ENCODE peak calls at places on chromosomes 6 and 20, in nine cellular contexts. O is neural progenitor cell, G is spleen, E is lung, Y is tibial artery, F is transverse colon, H is dorsolateral prefrontal cortex, L is lower lobe of right lung, A is substantia nigra. X is an unnamed sample.

GRCh38 chr20:45993197-45993951 is 15.3 kb upstream of the MMP9 start:
- DNase-seq in Y (no peak), H (no peak), L (peak), A (no peak), E (no peak), O (no peak), G (no peak), F (peak), X (no peak)

GRCh38 chr6:144315981-144316865 is 31.1 kb downstream of the UTRN start:
- DNase-seq in Y (no peak), H (no peak), O (no peak), G (no peak), A (no peak), E (no peak), L (no peak), F (no peak), X (no peak)

GRCh38 chr6:38273325-38273724 is 366.4 kb downstream of the BTBD9 start:
- DNase-seq in H (no peak), E (no peak), A (no peak), G (no peak), F (no peak), L (no peak), Y (no peak), O (peak), X (no peak)

GRCh38 chr20:32672315-32672981 is 1.3 kb downstream of the C20orf203 start:
- DNase-seq in A (no peak), G (no peak), L (no peak), O (no peak), E (no peak), Y (no peak), H (no peak), F (no peak), X (no peak)

GRCh38 chr6:131787955-131788712 is 19.7 kb upstream of the ENPP1 start:
- DNase-seq in O (peak), G (no peak), A (no peak), E (no peak), H (no peak), L (no peak), F (no peak), Y (no peak), X (no peak)

GRCh38 chr6:27893836-27894807 is 18.1 kb downstream of the OR2B2 start:
- DNase-seq in A (peak), H (peak), Y (peak), F (peak), O (peak), E (peak), L (peak), G (peak), X (peak)

GRCh38 chr6:52157301-52157930 is 28.8 kb upstream of the IL17A start:
- DNase-seq in H (no peak), F (no peak), O (no peak), L (no peak), E (no peak), Y (no peak), A (no peak), G (no peak), X (no peak)

GRCh38 chr6:21384211-21384610 is 209.3 kb upstream of the SOX4 start:
- DNase-seq in O (no peak), A (no peak), G (no peak), L (no peak), H (no peak), E (no peak), F (no peak), Y (no peak), X (no peak)

GRCh38 chr20:57593134-57593886 is 26.9 kb downstream of the ZBP1 start:
- DNase-seq in L (peak), G (peak), A (no peak), F (peak), H (no peak), O (peak), E (no peak), Y (no peak), X (no peak)

GRCh38 chr6:140576004-140576555 is 1201.6 kb upstream of the CITED2 start:
- DNase-seq in Y (no peak), E (no peak), L (no peak), H (no peak), O (no peak), F (no peak), G (no peak), A (no peak), X (no peak)

GRCh38 chr6:10962673-10963072 is 75.8 kb downstream of the SYCP2L start:
- DNase-seq in F (no peak), L (no peak), Y (no peak), O (no peak), H (no peak), G (no peak), A (no peak), E (no peak), X (no peak)

GRCh38 chr20:1995531-1996310 is 1.9 kb upstream of the PDYN start:
- DNase-seq in Y (no peak), L (no peak), E (no peak), H (no peak), G (no peak), O (no peak), A (no peak), F (no peak), X (no peak)

GRCh38 chr6:151044465-151045441 is 179.3 kb downstream of the MTHFD1L start:
- DNase-seq in E (peak), F (peak), O (peak), A (no peak), Y (peak), G (peak), L (peak), H (no peak), X (no peak)

GRCh38 chr6:163349001-163349680 is 65.4 kb upstream of the QKI start:
- DNase-seq in O (no peak), L (no peak), Y (no peak), F (no peak), A (peak), H (peak), G (no peak), E (no peak), X (peak)

GRCh38 chr6:73240730-73241129 is 15.4 kb upstream of the KHDC1L start:
- DNase-seq in A (no peak), O (no peak), L (no peak), E (no peak), G (no peak), Y (no peak), H (no peak), F (no peak), X (no peak)

GRCh38 chr20:57384486-57384885 is 6.7 kb upstream of the RBM38 start:
- DNase-seq in L (no peak), F (no peak), E (no peak), H (peak), G (peak), Y (no peak), O (no peak), A (no peak), X (no peak)

GRCh38 chr20:35826361-35826760 is 54.5 kb downstream of the PHF20 start:
- DNase-seq in O (no peak), A (no peak), G (no peak), L (no peak), E (no peak), F (no peak), Y (no peak), H (no peak), X (no peak)

GRCh38 chr6:166343157-166343502 is 785 bp upstream of the SFT2D1 start:
- DNase-seq in H (no peak), F (no peak), G (no peak), Y (no peak), L (no peak), O (no peak), E (no peak), A (no peak), X (no peak)

GRCh38 chr6:5139828-5140771 is 55.0 kb downstream of the PPP1R3G start:
- DNase-seq in O (no peak), F (no peak), A (no peak), G (no peak), E (no peak), Y (no peak), L (no peak), H (no peak), X (no peak)

GRCh38 chr6:149897015-149897697 is 757 bp downstream of the RAET1E start:
- DNase-seq in Y (peak), G (peak), E (peak), A (no peak), F (peak), H (no peak), L (peak), O (no peak), X (no peak)

GRCh38 chr6:32462609-32463008 is 22.9 kb downstream of the HLA-DRA start:
- DNase-seq in H (no peak), E (no peak), Y (no peak), O (peak), F (no peak), A (no peak), G (no peak), L (no peak), X (no peak)

GRCh38 chr20:22781869-22782268 is 197.5 kb upstream of the FOXA2 start:
- DNase-seq in O (no peak), E (no peak), G (no peak), F (no peak), Y (no peak), L (no peak), H (no peak), A (no peak), X (no peak)

GRCh38 chr20:57747889-57748456 is 38.2 kb upstream of the PMEPA1 start:
- DNase-seq in F (no peak), O (peak), H (no peak), Y (no peak), E (no peak), L (no peak), A (no peak), G (peak), X (no peak)

GRCh38 chr6:50791900-50792508 is 26.7 kb upstream of the TFAP2B start:
- DNase-seq in O (peak), H (no peak), L (no peak), E (no peak), Y (no peak), G (no peak), F (no peak), A (no peak), X (no peak)

GRCh38 chr6:27280540-27281000 is 31.5 kb downstream of the POM121L2 start:
- DNase-seq in H (no peak), O (peak), F (no peak), Y (no peak), E (no peak), G (no peak), A (no peak), L (no peak), X (no peak)

GRCh38 chr6:45791600-45792168 is 224.0 kb downstream of the CLIC5 start:
- DNase-seq in F (no peak), O (no peak), L (no peak), H (no peak), Y (no peak), G (no peak), E (no peak), A (no peak), X (no peak)

GRCh38 chr6:19911223-19911622 is 74.1 kb downstream of the ID4 start:
- DNase-seq in G (no peak), O (no peak), E (no peak), L (no peak), H (no peak), A (no peak), F (no peak), Y (no peak), X (no peak)

GRCh38 chr6:84597238-84597875 is 167.0 kb downstream of the TBX18 start:
- DNase-seq in A (no peak), E (no peak), O (no peak), L (no peak), F (no peak), G (no peak), Y (no peak), H (no peak), X (no peak)

GRCh38 chr6:53309059-53309896 is 39.5 kb downstream of the ELOVL5 start:
- DNase-seq in Y (no peak), G (no peak), E (no peak), F (peak), L (no peak), O (no peak), H (no peak), A (no peak), X (no peak)

GRCh38 chr20:64234291-64234791 is 21.2 kb upstream of the PCMTD2 start:
- DNase-seq in H (no peak), F (no peak), E (no peak), A (no peak), O (no peak), G (peak), Y (no peak), L (peak), X (no peak)

GRCh38 chr6:26122793-26123674 is 35.8 kb downstream of the HFE start:
- DNase-seq in A (peak), G (peak), H (peak), Y (peak), F (peak), E (peak), L (peak), O (peak), X (peak)

GRCh38 chr6:71197267-71197666 is 91.3 kb upstream of the OGFRL1 start:
- DNase-seq in L (no peak), O (no peak), H (no peak), A (no peak), E (no peak), G (no peak), Y (no peak), F (no peak), X (no peak)

DNA sequence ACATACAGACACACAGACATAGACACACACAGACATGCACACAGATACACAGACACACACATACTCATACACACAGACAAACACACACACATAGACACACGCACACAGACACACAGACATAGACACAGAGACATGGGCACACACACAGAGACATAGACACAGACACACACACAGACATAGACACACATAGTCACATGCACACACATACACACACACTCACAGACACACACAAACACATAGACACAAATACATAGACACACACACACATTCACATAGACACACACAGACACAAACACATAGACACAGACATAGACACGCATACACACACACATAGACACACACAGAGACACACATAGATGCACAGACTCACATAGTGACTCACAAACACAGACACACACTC is 13.5 kb downstream of the FOXF2 start:
- DNase-seq in G (no peak), Y (no peak), L (no peak), F (no peak), E (no peak), A (no peak), H (no peak), O (no peak), X (no peak)
- H3K27ac ChIP-seq in G (no peak), Y (no peak), L (no peak), F (no peak), E (no peak), A (no peak), H (no peak), O (no peak), X (no peak)

DNA sequence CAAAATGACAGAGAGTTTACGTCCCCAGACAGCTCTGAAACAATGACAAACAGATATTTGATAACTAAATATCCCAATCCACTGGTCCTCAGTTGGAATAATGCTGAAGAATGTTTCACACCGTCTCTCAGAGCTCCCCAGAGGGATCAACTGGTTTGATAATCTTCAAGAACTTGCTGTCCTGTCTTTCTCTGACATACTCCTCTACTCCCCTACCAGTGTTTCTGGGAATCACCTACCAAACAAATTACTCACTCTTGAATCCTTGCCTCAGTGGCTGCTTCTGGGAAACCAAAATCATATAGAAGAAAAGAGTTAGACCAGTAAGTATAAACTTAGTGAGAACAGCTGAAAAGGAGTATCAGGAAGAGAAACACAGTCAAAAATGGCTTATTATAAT is 469.7 kb upstream of the JAG1 start:
- DNase-seq in H (no peak), G (no peak), Y (no peak), L (no peak), A (no peak), F (no peak), O (no peak), E (no peak), X (no peak)
- H3K27ac ChIP-seq in H (no peak), G (peak), Y (peak), L (no peak), A (no peak), F (no peak), O (no peak), E (no peak), X (no peak)

DNA sequence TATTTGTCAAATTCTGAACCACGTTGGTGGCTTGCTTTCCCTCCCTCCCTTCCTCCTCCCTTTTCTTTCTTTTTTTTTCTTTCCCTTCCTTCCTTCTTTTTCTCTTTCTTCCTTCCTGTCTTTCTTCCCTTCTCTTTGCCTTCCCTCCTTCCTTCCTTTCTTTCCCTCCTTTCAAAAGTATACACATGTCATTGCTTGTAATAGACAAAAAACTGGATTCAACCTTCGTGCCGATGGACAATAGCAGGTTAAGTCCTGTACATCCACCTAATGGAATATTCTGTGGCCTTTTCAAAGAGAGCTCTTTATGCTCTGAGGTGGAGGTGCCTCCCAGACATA is 72.2 kb downstream of the BANF2 start:
- DNase-seq in Y (no peak), O (no peak), F (no peak), G (no peak), E (no peak), A (no peak), H (no peak), L (no peak), X (no peak)
- H3K27ac ChIP-seq in Y (no peak), O (no peak), F (no peak), G (peak), E (no peak), A (no peak), H (no peak), L (peak), X (no peak)

GRCh38 chr6:111550953-111551352 is 54.7 kb downstream of the TRAF3IP2 start:
- DNase-seq in H (no peak), L (no peak), E (no peak), A (no peak), Y (no peak), O (no peak), G (no peak), F (no peak), X (no peak)
- H3K27ac ChIP-seq in H (peak), L (peak), E (no peak), A (no peak), Y (peak), O (no peak), G (no peak), F (peak), X (peak)

DNA sequence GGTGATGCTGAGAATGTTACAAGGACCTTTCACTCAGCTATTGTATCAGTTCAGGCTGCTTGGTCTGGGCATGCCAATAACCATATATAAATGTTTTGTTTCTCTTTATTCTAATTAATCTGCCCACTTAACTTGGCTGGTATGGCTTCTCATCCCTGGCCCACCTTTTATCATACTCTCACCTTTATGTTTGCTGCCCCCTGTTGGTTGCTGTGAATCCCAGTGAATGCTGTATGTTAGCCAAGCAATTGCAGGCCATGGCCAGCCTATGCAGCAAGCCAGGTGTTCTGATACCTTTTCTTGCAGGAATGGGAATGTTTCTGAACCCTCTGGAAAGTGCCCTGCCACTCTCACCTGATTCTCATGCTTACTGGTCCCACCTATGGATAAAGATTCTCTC is 54.6 kb downstream of the PCSK2 start:
- DNase-seq in A (no peak), G (no peak), H (no peak), O (peak), E (peak), L (no peak), Y (no peak), F (no peak), X (no peak)
- H3K27ac ChIP-seq in A (no peak), G (no peak), H (no peak), O (no peak), E (no peak), L (no peak), Y (no peak), F (no peak), X (no peak)

GRCh38 chr6:34239240-34239825 is 2.7 kb downstream of the HMGA1 start:
- DNase-seq in A (no peak), Y (no peak), F (no peak), O (no peak), L (peak), G (peak), E (no peak), H (no peak), X (no peak)
- H3K27ac ChIP-seq in A (no peak), Y (no peak), F (no peak), O (peak), L (no peak), G (peak), E (no peak), H (peak), X (no peak)

DNA sequence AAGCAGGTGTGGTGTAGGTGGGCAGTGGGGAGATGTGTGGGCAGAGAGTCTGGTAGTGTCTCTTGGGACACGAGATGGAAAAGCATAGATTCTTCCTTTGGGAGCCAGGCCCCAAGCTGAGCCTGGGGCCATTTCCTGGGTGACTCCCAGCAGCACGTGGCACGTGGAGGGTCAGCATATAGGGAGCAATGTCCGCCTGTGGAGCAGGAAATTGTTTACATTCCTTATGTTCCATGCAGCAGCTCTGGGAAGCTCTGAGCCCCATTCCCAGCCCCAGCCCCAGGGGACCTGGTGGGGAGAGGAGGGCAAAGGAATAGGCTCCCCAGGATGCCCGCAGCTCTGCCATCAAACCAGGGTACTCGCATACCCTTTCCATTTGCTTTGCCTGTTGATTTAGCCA is 57.6 kb downstream of the DAAM2 start:
- DNase-seq in O (no peak), Y (no peak), L (no peak), A (no peak), H (no peak), G (no peak), E (no peak), F (no peak), X (no peak)
- H3K27ac ChIP-seq in O (no peak), Y (peak), L (no peak), A (peak), H (peak), G (peak), E (no peak), F (peak), X (peak)

X was measured in caudate nucleus.